ENCODE peak calls at places on chromosomes 12 and 14, in nine cellular contexts. C, K, G, J, N, M, L, A and U are unnamed samples.
A peak's percentile ranks its signal among the peaks of the same experiment; 100 is the strongest.

GRCh38 chr12:79187032-79187431 is 322.5 kb downstream of the SYT1 start:
- DNase-seq in C (no peak), K (no peak), G (no peak), J (no peak), N (no peak), M (no peak), L (no peak), A (no peak), U (no peak)

GRCh38 chr12:109098671-109099070 is 1.3 kb downstream of the UNG start:
- DNase-seq in C (no peak), K (no peak), G (no peak), J (no peak), N (no peak), M (no peak), L (no peak), A (no peak), U (no peak)

GRCh38 chr12:85036241-85036707 is at the start of the genes LRRIQ1 and TSPAN19:
- DNase-seq in C (peak; percentile 90), K (no peak), G (peak; percentile 95), J (peak; percentile 84), N (peak; percentile 62), M (peak; percentile 1), L (no peak), A (peak; percentile 39), U (peak; percentile 69)

GRCh38 chr14:62015248-62015647 is 253.0 kb downstream of the SNAPC1 start:
- DNase-seq in C (no peak), K (no peak), G (no peak), J (no peak), N (no peak), M (no peak), L (no peak), A (no peak), U (no peak)

GRCh38 chr14:35051796-35052195 is 5.7 kb downstream of the FAM177A1 start:
- DNase-seq in C (peak; percentile 48), K (no peak), G (no peak), J (no peak), N (no peak), M (no peak), L (no peak), A (no peak), U (no peak)

GRCh38 chr12:24661657-24662096 is 287.2 kb downstream of the BCAT1 start:
- DNase-seq in C (peak; percentile 97), K (no peak), G (no peak), J (peak; percentile 92), N (peak; percentile 28), M (no peak), L (no peak), A (no peak), U (no peak)

GRCh38 chr14:103071544-103072251 is 12.3 kb upstream of the LBHD2 start:
- DNase-seq in C (no peak), K (no peak), G (no peak), J (no peak), N (no peak), M (no peak), L (no peak), A (no peak), U (no peak)

GRCh38 chr12:124332900-124333299 is 38.0 kb downstream of the RFLNA start:
- DNase-seq in C (no peak), K (no peak), G (no peak), J (no peak), N (no peak), M (no peak), L (no peak), A (no peak), U (no peak)

GRCh38 chr12:53058674-53059433 is 9.0 kb downstream of the TNS2 start:
- DNase-seq in C (peak; percentile 3), K (no peak), G (no peak), J (no peak), N (no peak), M (no peak), L (no peak), A (peak; percentile 34), U (no peak)
- H3K27ac ChIP-seq in C (no peak overlapping the region), K (no peak overlapping the region), G (no peak overlapping the region), J (no peak overlapping the region), N (peak overlapping the region; percentile 67), M (no peak overlapping the region), L (no peak overlapping the region), A (no peak overlapping the region), U (no peak overlapping the region)

GRCh38 chr12:49823951-49824350 is 4.3 kb downstream of the NCKAP5L start:
- DNase-seq in C (no peak), K (no peak), G (no peak), J (no peak), N (no peak), M (no peak), L (no peak), A (no peak), U (no peak)
- H3K27ac ChIP-seq in C (no peak overlapping the region), K (no peak overlapping the region), G (no peak overlapping the region), J (no peak overlapping the region), N (peak overlapping the region; percentile 94), M (no peak overlapping the region), L (no peak overlapping the region), A (no peak overlapping the region), U (no peak overlapping the region)

GRCh38 chr12:93736640-93737178 is 59.5 kb downstream of the CRADD start:
- DNase-seq in C (no peak), K (no peak), G (no peak), J (no peak), N (no peak), M (no peak), L (no peak), A (no peak), U (no peak)

GRCh38 chr12:93740721-93741120 is 63.5 kb downstream of the CRADD start:
- DNase-seq in C (no peak), K (no peak), G (no peak), J (no peak), N (no peak), M (no peak), L (no peak), A (no peak), U (no peak)

GRCh38 chr12:93737457-93738198 is 60.5 kb downstream of the CRADD start:
- DNase-seq in C (no peak), K (no peak), G (no peak), J (no peak), N (no peak), M (no peak), L (no peak), A (no peak), U (no peak)

GRCh38 chr12:93741741-93742085 is 64.5 kb downstream of the CRADD start:
- DNase-seq in C (peak; percentile 33), K (no peak), G (peak; percentile 30), J (peak; percentile 14), N (no peak), M (no peak), L (no peak), A (peak; percentile 33), U (no peak)

DNA sequence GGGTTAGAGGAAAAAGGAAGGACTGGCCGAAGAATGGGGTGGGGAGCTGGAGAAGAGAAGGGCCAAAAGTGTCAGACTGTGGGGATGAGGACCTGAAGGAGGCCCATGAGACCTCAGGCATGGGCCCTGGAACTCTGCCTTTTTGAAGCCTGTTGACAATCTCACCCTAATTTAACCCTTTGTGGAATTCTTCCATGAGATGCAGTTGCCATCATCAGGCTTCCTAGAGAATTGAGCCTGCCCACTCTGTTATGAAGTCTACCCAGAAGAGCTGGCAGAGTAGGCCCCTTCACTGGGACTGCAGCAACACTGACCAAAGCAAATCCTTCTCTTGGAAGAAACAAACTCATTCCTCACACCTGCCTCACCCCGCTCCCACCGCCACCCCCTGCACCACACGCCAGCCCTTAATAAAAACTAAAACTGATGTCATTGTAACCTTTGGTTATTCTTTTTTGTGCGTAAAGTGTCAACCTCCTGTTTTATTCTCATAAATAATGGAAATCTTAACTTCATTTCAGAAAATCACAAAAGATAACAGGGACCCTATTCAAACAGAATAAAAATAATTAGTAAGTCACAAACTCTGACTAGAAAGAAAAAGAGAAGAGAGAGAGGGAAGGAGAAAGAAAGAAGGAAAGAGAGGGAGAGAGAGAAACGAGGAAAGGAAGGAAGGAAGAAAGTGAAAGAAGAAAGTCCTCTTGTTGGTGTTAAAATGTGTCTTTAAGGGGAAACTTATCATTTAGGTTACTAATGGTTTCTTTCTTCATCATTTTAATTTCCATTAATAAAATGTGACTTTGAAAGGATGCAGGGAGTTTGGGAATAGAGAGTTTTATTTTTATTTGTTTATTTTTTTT is 61.3 kb downstream of the CRADD start:
- DNase-seq in C (no peak), K (no peak), G (no peak), J (no peak), N (no peak), M (no peak), L (no peak), A (no peak), U (no peak)
- H3K27ac ChIP-seq in C (no peak overlapping the region), K (peak overlapping the region; percentile 44), G (no peak overlapping the region), J (peak overlapping the region; percentile 19), N (peak overlapping the region; percentile 94), M (no peak overlapping the region), L (no peak overlapping the region), A (no peak overlapping the region), U (no peak overlapping the region)

DNA sequence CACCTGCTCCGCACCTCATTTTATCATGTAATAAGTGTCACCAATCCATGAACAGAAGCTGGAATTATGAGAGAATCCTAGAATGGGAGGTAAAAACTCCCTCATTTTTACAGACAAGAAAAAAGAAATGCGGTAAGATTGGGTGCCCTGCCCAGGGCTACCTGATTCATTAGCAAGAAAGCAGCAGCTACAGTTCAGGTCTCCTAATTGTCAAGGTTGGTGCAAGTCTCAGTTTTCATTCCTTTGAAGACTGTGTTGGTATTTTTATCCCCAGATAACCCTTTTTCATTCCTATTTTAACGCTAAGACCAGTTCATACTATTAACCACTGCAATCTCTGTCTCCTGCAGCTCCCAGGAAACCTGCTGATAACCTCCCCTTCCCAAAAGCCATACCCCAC is 6.9 kb downstream of the DUSP6 start:
- DNase-seq in C (no peak), K (no peak), G (no peak), J (no peak), N (no peak), M (no peak), L (no peak), A (no peak), U (no peak)
- H3K27ac ChIP-seq in C (peak overlapping the region; percentile 94), K (no peak overlapping the region), G (peak overlapping the region; percentile 79), J (no peak overlapping the region), N (peak overlapping the region; percentile 97), M (no peak overlapping the region), L (no peak overlapping the region), A (no peak overlapping the region), U (peak overlapping the region; percentile 41)

GRCh38 chr12:95182868-95183415 is 34.3 kb downstream of the FGD6 start:
- DNase-seq in C (peak; percentile 76), K (no peak), G (no peak), J (no peak), N (no peak), M (no peak), L (no peak), A (no peak), U (no peak)
- H3K27ac ChIP-seq in C (peak overlapping the region; percentile 50), K (no peak overlapping the region), G (no peak overlapping the region), J (no peak overlapping the region), N (no peak overlapping the region), M (no peak overlapping the region), L (no peak overlapping the region), A (no peak overlapping the region), U (no peak overlapping the region)

GRCh38 chr14:71130491-71131179 is 223.4 kb downstream of the PCNX1 start:
- DNase-seq in C (peak; percentile 87), K (no peak), G (no peak), J (no peak), N (no peak), M (peak; percentile 35), L (no peak), A (no peak), U (no peak)
- H3K27ac ChIP-seq in C (no peak overlapping the region), K (no peak overlapping the region), G (no peak overlapping the region), J (no peak overlapping the region), N (no peak overlapping the region), M (no peak overlapping the region), L (no peak overlapping the region), A (no peak overlapping the region), U (no peak overlapping the region)